ENCODE peak calls at places on chromosomes 5 and 9, in five cellular contexts. E is lower lobe of right lung, Z is pancreas, M is body of pancreas, P is cardiac muscle cell. N is an unnamed sample.

GRCh38 chr9:134989206-134990065 is 71.7 kb upstream of the FCN1 start:
- DNase-seq in Z (no peak), P (no peak), M (no peak), E (no peak), N (no peak)

GRCh38 chr9:134618823-134619454 is 22.7 kb upstream of the COL5A1 start:
- DNase-seq in M (no peak), Z (peak), E (peak), P (no peak), N (no peak)

GRCh38 chr9:94056442-94056974 is 27.8 kb upstream of the PTPDC1 start:
- DNase-seq in P (peak), E (no peak), M (peak), Z (no peak), N (peak)

GRCh38 chr5:160133071-160133917 is 14.0 kb upstream of the PWWP2A start:
- DNase-seq in P (peak), Z (no peak), E (peak), M (peak), N (peak)

GRCh38 chr9:27019589-27019988 is 14.1 kb upstream of the LRRC19 start:
- DNase-seq in M (no peak), P (peak), Z (no peak), E (no peak), N (no peak)

GRCh38 chr5:28542968-28543367 is 1504.6 kb upstream of the CDH9 start:
- DNase-seq in P (peak), E (no peak), Z (no peak), M (no peak), N (peak)

GRCh38 chr5:73384861-73385260 is 63.7 kb downstream of the FOXD1 start:
- DNase-seq in P (no peak), E (no peak), M (no peak), Z (no peak), N (no peak)

GRCh38 chr5:38382898-38383297 is 124.5 kb downstream of the EGFLAM start:
- DNase-seq in Z (peak), M (peak), E (peak), P (peak), N (peak)

GRCh38 chr5:160926428-160926827 is 74.4 kb upstream of the ATP10B start:
- DNase-seq in P (no peak), E (peak), M (peak), Z (no peak), N (peak)

GRCh38 chr9:128203024-128203841 is at the start of gene DNM1:
- DNase-seq in Z (no peak), E (peak), M (peak), P (peak), N (no peak)

GRCh38 chr9:2150338-2150737 is 135.2 kb downstream of the SMARCA2 start:
- DNase-seq in Z (no peak), P (no peak), E (no peak), M (no peak), N (no peak)

GRCh38 chr9:69829484-69829883 is 8.9 kb downstream of the CFAP95 start:
- DNase-seq in M (no peak), E (no peak), Z (no peak), P (no peak), N (no peak)

GRCh38 chr5:83711982-83712601 is 8.6 kb downstream of the HAPLN1 start:
- DNase-seq in M (peak), Z (no peak), P (peak), E (no peak), N (no peak)

GRCh38 chr9:20382460-20383071 is 239.7 kb downstream of the MLLT3 start:
- DNase-seq in M (no peak), P (peak), E (no peak), Z (no peak), N (no peak)

GRCh38 chr5:168712280-168712924 is 133.2 kb upstream of the PANK3 start:
- DNase-seq in E (no peak), P (peak), Z (no peak), M (no peak), N (peak)

GRCh38 chr9:101081641-101082040 is 53.1 kb downstream of the PLPPR1 start:
- DNase-seq in M (no peak), P (no peak), E (no peak), Z (no peak), N (no peak)

GRCh38 chr9:35605336-35606137 is 475 bp downstream of the TESK1 start:
- DNase-seq in Z (peak), P (no peak), M (peak), E (no peak), N (no peak)

GRCh38 chr5:111168608-111169007 is 55.6 kb upstream of the CAMK4 start:
- DNase-seq in P (no peak), E (no peak), Z (no peak), M (no peak), N (no peak)

GRCh38 chr5:167057665-167058064 is 1233.8 kb upstream of the WWC1 start:
- DNase-seq in P (peak), M (no peak), E (no peak), Z (no peak), N (no peak)

GRCh38 chr5:109971968-109972367 is 282.2 kb downstream of the MAN2A1 start:
- DNase-seq in P (no peak), E (no peak), M (no peak), Z (no peak), N (no peak)

GRCh38 chr5:150656191-150657132 is 4.6 kb upstream of the MYOZ3 start:
- DNase-seq in Z (peak), E (peak), P (peak), M (peak), N (no peak)

DNA sequence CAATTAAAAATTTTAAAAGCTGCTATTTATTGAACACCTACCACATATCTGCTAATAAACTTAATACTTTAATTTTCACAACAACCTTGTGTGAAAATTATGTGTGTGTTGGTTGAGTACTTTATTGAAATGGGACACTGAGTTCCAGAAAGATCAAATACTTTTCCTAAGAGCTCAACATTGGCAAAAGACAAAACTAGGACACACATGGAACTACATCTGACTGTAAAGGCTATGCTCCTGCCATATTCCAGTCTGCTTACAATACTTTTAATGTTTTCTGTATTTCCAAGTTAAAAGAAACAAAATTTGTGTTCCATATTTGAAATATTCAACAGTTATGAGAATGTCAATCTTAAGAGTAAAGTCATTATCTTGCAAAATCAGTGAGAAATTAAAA is 111.8 kb downstream of the RFX3 start:
- DNase-seq in P (no peak), M (no peak), Z (no peak), E (no peak), N (no peak)
- TF ChIP-seq CTCF in P (no peak), M (no peak), Z (no peak), E (no peak), N (no peak)

GRCh38 chr9:121567142-121568100 is 67.8 kb upstream of the GGTA1 start:
- DNase-seq in Z (no peak), M (no peak), P (peak), E (no peak), N (no peak)
- H3K4me3 ChIP-seq in Z (no peak), M (no peak), P (no peak), E (peak), N (peak)

GRCh38 chr9:28946648-28947047 is 1373.4 kb upstream of the C9orf72 start:
- DNase-seq in Z (no peak), E (no peak), P (no peak), M (no peak), N (no peak)

GRCh38 chr9:28956111-28956880 is 1383.0 kb upstream of the C9orf72 start:
- DNase-seq in E (no peak), M (no peak), Z (no peak), P (no peak), N (no peak)

DNA sequence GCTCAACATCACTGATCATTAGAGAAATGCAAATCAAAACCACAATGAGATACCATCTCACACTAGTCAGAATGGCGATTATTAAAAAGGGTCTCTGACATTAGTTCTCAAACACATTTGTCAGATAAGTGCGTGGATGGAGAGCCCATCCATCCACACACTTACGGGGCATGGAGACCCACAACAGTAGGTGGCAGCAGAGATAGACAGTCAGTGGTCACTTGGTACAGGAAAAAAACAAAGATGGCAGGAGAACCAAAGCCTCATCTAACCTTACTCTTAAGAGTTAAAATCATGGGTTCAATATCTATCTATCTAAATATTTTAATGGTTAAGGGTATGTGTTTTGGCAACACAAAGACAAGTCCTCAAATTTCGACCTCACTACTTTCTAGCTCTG is 1378.7 kb upstream of the C9orf72 start:
- DNase-seq in M (no peak), Z (no peak), P (no peak), E (no peak), N (no peak)
- TF ChIP-seq CTCF in M (no peak), Z (no peak), P (no peak), E (no peak), N (peak)

GRCh38 chr5:67006152-67006848 is 190.3 kb downstream of the CD180 start:
- DNase-seq in E (no peak), P (no peak), M (no peak), Z (no peak), N (no peak)
- H3K4me3 ChIP-seq in E (peak), P (peak), M (no peak), Z (no peak), N (no peak)